ENCODE peak calls at places on chromosomes 16 and 17, in four cellular contexts. S is dorsolateral prefrontal cortex, I is RWPE1, B is tibial nerve. R is an unnamed sample.

GRCh38 chr16:81380932-81381331 is 63.7 kb upstream of the CMIP start:
- DNase-seq in S (no peak), I (no peak), B (no peak), R (no peak)

GRCh38 chr16:47876494-47876893 is 279.3 kb downstream of the ABCC12 start:
- DNase-seq in S (no peak), I (no peak), B (no peak), R (no peak)

GRCh38 chr16:29816694-29817441 is 916 bp downstream of the PAGR1 start:
- DNase-seq in S (peak), I (peak), B (no peak), R (no peak)

GRCh38 chr17:8894673-8895578 is 27.5 kb upstream of the PIK3R6 start:
- DNase-seq in S (peak), I (peak), B (peak), R (no peak)

GRCh38 chr17:56929362-56929969 is 15.6 kb upstream of the TRIM25 start:
- DNase-seq in S (no peak), I (no peak), B (no peak), R (no peak)

GRCh38 chr16:57098188-57098841 is 5.9 kb downstream of the CPNE2 start:
- DNase-seq in S (no peak), I (no peak), B (no peak), R (no peak)

GRCh38 chr17:17109231-17109630 is 67.0 kb downstream of the MPRIP start:
- DNase-seq in S (no peak), I (no peak), B (no peak), R (no peak)

GRCh38 chr17:42275527-42276358 is 448 bp downstream of the STAT5B start:
- DNase-seq in S (no peak), I (no peak), B (peak), R (peak)

DNA sequence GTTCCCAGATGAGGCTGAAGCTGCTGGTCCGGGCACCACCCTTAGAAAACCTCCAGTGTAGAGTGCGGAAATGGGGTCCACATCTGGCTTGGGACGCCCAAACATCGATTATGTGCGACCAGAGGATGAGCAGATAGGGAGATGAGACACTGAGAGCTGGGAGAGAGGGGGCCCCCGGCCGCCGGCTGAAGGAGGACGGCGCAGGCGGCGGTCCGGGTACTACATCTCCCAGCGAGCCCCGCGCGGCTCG is 182 bp upstream of the SPECC1 start:
- DNase-seq in S (no peak), I (no peak), B (no peak), R (no peak)
- TF ChIP-seq CTCF in S (no peak), I (no peak), B (no peak), R (no peak)

GRCh38 chr16:9941245-9941644 is 241.0 kb downstream of the GRIN2A start:
- DNase-seq in S (no peak), I (no peak), B (no peak), R (no peak)

GRCh38 chr16:9948933-9949332 is 233.3 kb downstream of the GRIN2A start:
- DNase-seq in S (no peak), I (no peak), B (no peak), R (no peak)

GRCh38 chr16:9943121-9943520 is 239.1 kb downstream of the GRIN2A start:
- DNase-seq in S (peak), I (no peak), B (no peak), R (no peak)

GRCh38 chr16:9949396-9949795 is 232.8 kb downstream of the GRIN2A start:
- DNase-seq in S (no peak), I (no peak), B (no peak), R (no peak)

GRCh38 chr16:9946022-9946720 is 236.1 kb downstream of the GRIN2A start:
- DNase-seq in S (no peak), I (no peak), B (no peak), R (no peak)
- TF ChIP-seq CTCF in S (no peak), I (no peak), B (no peak), R (peak)

GRCh38 chr16:54633943-54634362 is 296.7 kb upstream of the IRX5 start:
- DNase-seq in S (no peak), I (peak), B (peak), R (no peak)
- TF ChIP-seq CTCF in S (peak), I (peak), B (peak), R (peak)

GRCh38 chr17:36937001-36937960 is at the start of gene LHX1:
- DNase-seq in S (no peak), I (no peak), B (no peak), R (no peak)
- TF ChIP-seq CTCF in S (no peak), I (no peak), B (no peak), R (no peak)

GRCh38 chr17:15446036-15446435 is 21.4 kb downstream of the CDRT4 start:
- DNase-seq in S (no peak), I (no peak), B (no peak), R (no peak)
- TF ChIP-seq CTCF in S (no peak), I (no peak), B (no peak), R (no peak)

GRCh38 chr17:1713878-1714487 is 3.8 kb upstream of the TLCD2 start:
- DNase-seq in S (no peak), I (peak), B (no peak), R (peak)
- TF ChIP-seq CTCF in S (no peak), I (peak), B (peak), R (peak)